ENCODE peak calls at places on chromosomes 13 and 19, in four cellular contexts. One of them, this sample, is unnamed.
A peak's percentile ranks its signal among the peaks of the same experiment; 100 is the strongest.

GRCh38 chr19:9828551-9829063 is 889 bp downstream of the UBL5 start:
- DNase-seq in IMR-90: no peak
- DNase-seq in H9: no peak
- DNase-seq in mesenchymal stem cell: no peak
- DNase-seq in this sample: no peak

GRCh38 chr19:517721-518136 is 10.4 kb downstream of the TPGS1 start:
- DNase-seq in mesenchymal stem cell: no peak
- DNase-seq in H9: no peak
- DNase-seq in IMR-90: no peak
- DNase-seq in this sample: no peak

GRCh38 chr19:29596080-29596479 is 10.0 kb upstream of the POP4 start:
- DNase-seq in IMR-90: no peak
- DNase-seq in H9: no peak
- DNase-seq in mesenchymal stem cell: no peak
- DNase-seq in this sample: no peak

GRCh38 chr13:106570354-106570822 is 2.5 kb upstream of the ARGLU1 start:
- DNase-seq in IMR-90: peak; percentile 61
- DNase-seq in mesenchymal stem cell: peak; percentile 39
- DNase-seq in H9: peak; percentile 97
- DNase-seq in this sample: peak; percentile 91

GRCh38 chr19:14031719-14032480 is at the start of gene IL27RA:
- DNase-seq in IMR-90: peak; percentile 31
- DNase-seq in mesenchymal stem cell: peak; percentile 70
- DNase-seq in H9: peak; percentile 77
- DNase-seq in this sample: peak; percentile 52

GRCh38 chr19:13623686-13624405 is 117.6 kb upstream of the CACNA1A start:
- DNase-seq in IMR-90: no peak
- DNase-seq in mesenchymal stem cell: no peak
- DNase-seq in H9: no peak
- DNase-seq in this sample: no peak

GRCh38 chr19:48433337-48433736 is 12.4 kb upstream of the GRWD1 start:
- DNase-seq in H9: no peak
- DNase-seq in mesenchymal stem cell: no peak
- DNase-seq in IMR-90: no peak
- DNase-seq in this sample: no peak

GRCh38 chr13:77919351-77920294 is 992 bp upstream of the EDNRB start:
- DNase-seq in mesenchymal stem cell: peak; percentile 61
- DNase-seq in H9: peak; percentile 73
- DNase-seq in IMR-90: peak; percentile 15
- DNase-seq in this sample: peak; percentile 57

GRCh38 chr19:29667390-29667783 is 2.1 kb downstream of the PLEKHF1 start:
- DNase-seq in IMR-90: no peak
- DNase-seq in H9: no peak
- DNase-seq in mesenchymal stem cell: no peak
- DNase-seq in this sample: no peak

GRCh38 chr19:17243854-17244617 is 1.7 kb downstream of the NR2F6 start:
- DNase-seq in H9: peak; percentile 59
- DNase-seq in mesenchymal stem cell: peak; percentile 54
- DNase-seq in IMR-90: peak; percentile 20
- DNase-seq in this sample: peak; percentile 48

GRCh38 chr13:83085186-83085900 is 796.9 kb downstream of the SLITRK1 start:
- DNase-seq in IMR-90: peak; percentile 69
- DNase-seq in mesenchymal stem cell: peak; percentile 46
- DNase-seq in H9: no peak
- DNase-seq in this sample: no peak

GRCh38 chr19:1081301-1082164 is 13.6 kb downstream of the POLR2E start:
- DNase-seq in H9: no peak
- DNase-seq in mesenchymal stem cell: no peak
- DNase-seq in IMR-90: no peak
- DNase-seq in this sample: peak; percentile 88

GRCh38 chr13:73210218-73210883 is 151.5 kb downstream of the KLF5 start:
- DNase-seq in IMR-90: no peak
- DNase-seq in mesenchymal stem cell: no peak
- DNase-seq in H9: no peak
- DNase-seq in this sample: peak; percentile 82

GRCh38 chr19:55320844-55321419 is 4.2 kb downstream of the TMEM150B start:
- DNase-seq in mesenchymal stem cell: no peak
- DNase-seq in IMR-90: no peak
- DNase-seq in H9: peak; percentile 27
- DNase-seq in this sample: no peak

GRCh38 chr19:45484273-45484945 is 12.4 kb downstream of the RTN2 start:
- DNase-seq in H9: no peak
- DNase-seq in mesenchymal stem cell: peak; percentile 61
- DNase-seq in IMR-90: no peak
- DNase-seq in this sample: no peak

GRCh38 chr13:78772933-78773332 is 114.0 kb upstream of the OBI1 start:
- DNase-seq in H9: no peak
- DNase-seq in mesenchymal stem cell: no peak
- DNase-seq in IMR-90: no peak
- DNase-seq in this sample: no peak

GRCh38 chr19:55451522-55452380 is 8.7 kb upstream of the SHISA7 start:
- DNase-seq in mesenchymal stem cell: no peak
- DNase-seq in IMR-90: no peak
- DNase-seq in H9: no peak
- DNase-seq in this sample: no peak

GRCh38 chr19:43471091-43471490 is 5.7 kb upstream of the LYPD3 start:
- DNase-seq in IMR-90: no peak
- DNase-seq in mesenchymal stem cell: no peak
- DNase-seq in H9: no peak
- DNase-seq in this sample: no peak

GRCh38 chr13:38602261-38602660 is 84.6 kb upstream of the FREM2 start:
- DNase-seq in IMR-90: no peak
- DNase-seq in mesenchymal stem cell: no peak
- DNase-seq in H9: no peak
- DNase-seq in this sample: no peak

GRCh38 chr13:64471916-64472315 is 2758.2 kb downstream of the PCDH9 start:
- DNase-seq in mesenchymal stem cell: peak; percentile 57
- DNase-seq in H9: no peak
- DNase-seq in IMR-90: peak; percentile 60
- DNase-seq in this sample: no peak

GRCh38 chr19:16084067-16084685 is 7.9 kb downstream of the TPM4 start:
- DNase-seq in IMR-90: no peak
- DNase-seq in H9: no peak
- DNase-seq in mesenchymal stem cell: no peak
- DNase-seq in this sample: no peak

GRCh38 chr19:5200844-5201243 is 139.8 kb downstream of the PTPRS start:
- DNase-seq in IMR-90: no peak
- DNase-seq in mesenchymal stem cell: no peak
- DNase-seq in H9: no peak
- DNase-seq in this sample: no peak

GRCh38 chr13:101916108-101916757 is 463.8 kb downstream of the ITGBL1 start:
- DNase-seq in IMR-90: no peak
- DNase-seq in mesenchymal stem cell: peak; percentile 7
- DNase-seq in H9: peak; percentile 77
- DNase-seq in this sample: no peak

GRCh38 chr19:49861127-49861526 is 6.2 kb downstream of the PNKP start:
- DNase-seq in mesenchymal stem cell: no peak
- DNase-seq in IMR-90: no peak
- DNase-seq in H9: peak; percentile 68
- DNase-seq in this sample: peak; percentile 33

GRCh38 chr19:35508129-35508528 is 5.3 kb downstream of the DMKN start:
- DNase-seq in mesenchymal stem cell: no peak
- DNase-seq in IMR-90: no peak
- DNase-seq in H9: no peak
- DNase-seq in this sample: no peak

GRCh38 chr19:44677019-44677809 is 5.9 kb downstream of the CEACAM19 start:
- DNase-seq in H9: peak; percentile 74
- DNase-seq in mesenchymal stem cell: peak; percentile 82
- DNase-seq in IMR-90: peak; percentile 70
- DNase-seq in this sample: peak; percentile 56

GRCh38 chr13:52862358-52863206 is 14.1 kb upstream of the PCDH8 start:
- DNase-seq in H9: peak; percentile 72
- DNase-seq in IMR-90: no peak
- DNase-seq in mesenchymal stem cell: no peak
- DNase-seq in this sample: peak; percentile 20

GRCh38 chr19:28242317-28242927 is 970.5 kb downstream of the UQCRFS1 start:
- DNase-seq in H9: peak; percentile 55
- DNase-seq in IMR-90: no peak
- DNase-seq in mesenchymal stem cell: no peak
- DNase-seq in this sample: no peak

GRCh38 chr19:55444720-55445045 is 1.6 kb upstream of the SHISA7 start:
- DNase-seq in mesenchymal stem cell: no peak
- DNase-seq in IMR-90: no peak
- DNase-seq in H9: no peak
- DNase-seq in this sample: no peak

GRCh38 chr13:109783447-109783814 is 3.0 kb downstream of the IRS2 start:
- DNase-seq in mesenchymal stem cell: no peak
- DNase-seq in IMR-90: no peak
- DNase-seq in H9: peak; percentile 74
- DNase-seq in this sample: no peak

GRCh38 chr19:45917421-45918091 is 3.0 kb upstream of the NANOS2 start:
- DNase-seq in H9: no peak
- DNase-seq in IMR-90: no peak
- DNase-seq in mesenchymal stem cell: no peak
- DNase-seq in this sample: no peak

GRCh38 chr13:35859981-35860380 is 271.2 kb downstream of the DCLK1 start:
- DNase-seq in mesenchymal stem cell: no peak
- DNase-seq in H9: no peak
- DNase-seq in IMR-90: no peak
- DNase-seq in this sample: no peak

DNA sequence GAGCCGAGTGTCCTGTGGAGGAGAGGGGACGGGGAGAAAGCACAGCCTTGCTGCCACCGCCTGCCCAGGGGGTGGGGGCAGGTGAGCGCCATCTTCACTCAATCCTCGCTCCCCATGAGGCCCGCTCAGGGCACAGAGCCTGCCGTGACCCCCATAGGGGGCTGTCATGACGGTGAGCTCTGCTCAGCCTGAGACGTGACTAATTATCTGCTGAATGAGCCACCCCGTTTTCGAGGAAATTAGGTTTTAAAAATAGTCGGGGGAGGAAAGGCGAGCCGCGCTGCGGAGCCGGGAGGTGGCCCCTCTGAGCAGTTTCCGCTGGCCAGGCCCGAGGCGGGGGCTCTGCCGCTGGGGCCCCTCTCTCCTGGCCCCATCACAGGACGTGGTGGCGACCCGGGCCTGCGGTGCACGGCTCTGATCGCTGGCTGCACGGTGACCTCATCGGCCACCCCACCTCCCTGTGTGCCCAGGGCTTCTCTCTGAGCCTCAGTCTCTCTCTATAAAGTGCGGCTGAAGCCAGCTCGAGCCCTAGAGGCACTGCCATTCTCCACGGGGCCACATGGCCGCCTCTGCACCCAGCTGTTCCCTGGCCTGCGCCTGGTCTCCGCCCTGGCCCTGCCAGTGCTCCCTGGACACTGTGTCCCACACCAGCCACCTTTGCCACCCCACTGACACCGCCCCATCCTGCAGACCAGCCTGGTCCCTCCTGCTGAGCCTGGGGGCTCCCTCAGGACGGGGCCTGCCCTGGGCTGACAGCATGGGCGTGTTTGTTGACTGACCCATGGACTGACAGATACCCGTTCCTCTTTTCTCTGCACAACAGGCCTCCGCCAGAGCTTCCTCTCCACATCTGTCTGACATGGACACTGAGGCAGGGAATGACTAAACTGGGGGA is 28.3 kb downstream of the PIP5K1C start:
- DNase-seq in IMR-90: peak; percentile 20
- DNase-seq in H9: no peak
- DNase-seq in mesenchymal stem cell: peak; percentile 50
- DNase-seq in this sample: no peak
- H3K14ac ChIP-seq in IMR-90: peak overlapping the region; percentile 68
- H3K14ac ChIP-seq in H9: peak overlapping the region; percentile 46
- H3K14ac ChIP-seq in mesenchymal stem cell: peak overlapping the region; percentile 87
- H3K14ac ChIP-seq in this sample: peak overlapping the region; percentile 51

GRCh38 chr19:39307233-39307821 is 11.1 kb downstream of the IFNL1 start:
- DNase-seq in IMR-90: no peak
- DNase-seq in mesenchymal stem cell: peak; percentile 19
- DNase-seq in H9: peak; percentile 83
- DNase-seq in this sample: no peak
- H3K18ac ChIP-seq in IMR-90: no peak overlapping the region
- H3K18ac ChIP-seq in mesenchymal stem cell: no peak overlapping the region
- H3K18ac ChIP-seq in H9: no peak overlapping the region
- H3K18ac ChIP-seq in this sample: no peak overlapping the region

DNA sequence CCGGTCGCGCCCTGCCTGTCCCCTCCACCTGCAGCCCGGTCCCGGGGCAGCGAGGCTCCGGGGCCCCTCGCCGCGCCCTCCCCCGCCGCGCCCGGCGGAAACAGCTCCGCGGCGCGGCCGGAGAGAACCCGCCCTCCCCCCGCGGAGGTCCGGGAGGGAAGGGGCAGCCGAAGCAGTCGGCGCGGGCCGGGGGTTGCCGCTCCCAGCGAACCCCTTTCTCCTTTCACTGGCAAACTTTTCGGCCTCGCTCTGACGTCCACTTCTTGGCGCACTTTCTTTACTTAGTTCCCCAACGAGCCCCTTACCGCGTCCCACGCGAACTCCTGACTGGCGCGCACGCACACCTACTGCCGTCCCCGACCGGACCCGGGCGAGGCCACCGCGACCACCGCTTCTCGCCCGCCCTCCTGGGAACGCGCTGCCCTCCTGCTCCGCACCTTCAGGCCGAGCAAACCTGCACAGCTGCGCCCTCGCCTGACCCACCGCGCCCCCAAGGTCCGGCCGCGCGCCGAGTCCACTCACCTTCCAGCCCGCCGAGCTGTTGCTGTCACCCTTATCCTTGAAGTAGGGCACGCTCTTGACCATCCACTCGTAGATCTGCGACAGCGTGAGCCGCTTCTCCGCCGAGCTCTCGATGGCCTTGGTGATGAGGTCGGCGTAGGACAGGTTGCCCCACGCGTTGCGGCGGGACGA is 1.2 kb downstream of the FOXO1 start:
- DNase-seq in H9: no peak
- DNase-seq in IMR-90: no peak
- DNase-seq in mesenchymal stem cell: peak; percentile 35
- DNase-seq in this sample: peak; percentile 62
- H3K14ac ChIP-seq in H9: peak overlapping the region; percentile 76
- H3K14ac ChIP-seq in IMR-90: no peak overlapping the region
- H3K14ac ChIP-seq in mesenchymal stem cell: peak overlapping the region; percentile 96
- H3K14ac ChIP-seq in this sample: peak overlapping the region; percentile 74

DNA sequence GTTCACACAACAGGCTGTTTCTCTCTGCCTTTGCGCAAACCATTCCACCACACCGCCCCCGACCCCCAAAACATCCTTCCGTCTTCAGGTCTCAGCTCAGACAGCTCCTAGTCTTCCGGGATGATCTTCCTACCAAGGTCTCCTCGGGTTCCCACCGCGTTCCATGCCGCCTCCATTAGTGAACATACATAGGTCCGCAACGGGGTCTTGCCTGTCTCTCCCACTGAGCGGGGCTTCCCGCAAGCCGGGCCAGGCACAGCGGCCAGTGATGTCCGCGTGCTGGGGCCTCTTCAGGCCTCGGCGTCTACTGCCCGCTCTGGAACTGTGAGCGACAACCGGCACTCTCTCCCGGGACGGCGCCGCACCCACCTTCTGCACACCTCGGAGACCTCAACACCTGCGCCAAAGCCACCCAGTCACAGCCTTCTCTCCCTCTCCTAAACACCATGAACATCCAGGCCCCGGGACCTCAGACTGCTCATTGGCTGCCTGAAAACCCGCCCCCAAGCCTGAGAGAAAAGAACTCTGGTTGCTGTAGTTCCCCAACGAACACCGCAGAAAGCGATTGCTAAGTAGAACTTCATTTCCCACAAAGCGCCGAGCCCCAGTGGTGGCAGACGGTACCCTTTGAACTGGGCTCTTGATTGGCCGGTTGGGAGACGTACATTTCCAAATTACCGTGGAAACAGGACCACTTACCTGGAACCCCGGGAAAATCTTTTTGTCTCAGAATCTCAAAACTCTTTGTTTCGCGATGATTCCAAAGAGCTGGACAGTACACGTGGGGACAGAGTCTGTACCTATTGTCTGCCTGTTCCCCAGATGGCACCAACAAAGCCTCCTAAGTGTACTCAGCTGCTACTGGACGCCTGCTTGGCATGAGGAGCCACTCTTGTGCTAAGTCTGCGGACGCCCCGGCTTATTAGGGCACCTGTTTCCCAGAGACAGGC is 9.5 kb downstream of the DYRK1B start:
- DNase-seq in IMR-90: peak; percentile 91
- DNase-seq in H9: peak; percentile 97
- DNase-seq in mesenchymal stem cell: peak; percentile 93
- DNase-seq in this sample: no peak
- H3K18ac ChIP-seq in IMR-90: no peak overlapping the region
- H3K18ac ChIP-seq in H9: peak overlapping the region; percentile 77
- H3K18ac ChIP-seq in mesenchymal stem cell: peak overlapping the region; percentile 68
- H3K18ac ChIP-seq in this sample: peak overlapping the region; percentile 80

This sample was measured in trophoblast cell.